ENCODE peak calls at places on chromosomes 16 and 17, in four cellular contexts. G is neuronal stem cell, I is neural progenitor cell, T is H1. B is an unnamed sample.

GRCh38 chr17:35809855-35810461 is 674 bp downstream of the TAF15 start:
- DNase-seq in I (no peak), G (no peak), T (no peak), B (no peak)

GRCh38 chr17:82332669-82333278 is 792 bp downstream of the SECTM1 start:
- DNase-seq in T (no peak), G (no peak), I (no peak), B (peak; percentile 35)

GRCh38 chr16:24534634-24535033 is 4.7 kb upstream of the RBBP6 start:
- DNase-seq in G (no peak), I (no peak), T (no peak), B (no peak)

GRCh38 chr17:31394544-31394943 is 3.1 kb downstream of the RAB11FIP4 start:
- DNase-seq in T (peak; percentile 88), I (peak; percentile 90), G (peak; percentile 72), B (no peak)

GRCh38 chr17:44327715-44328449 is 3.3 kb upstream of the SLC25A39 start:
- DNase-seq in T (no peak), I (no peak), G (no peak), B (no peak)

GRCh38 chr17:82267575-82268379 is 5.7 kb downstream of the CSNK1D start:
- DNase-seq in I (no peak), T (no peak), G (no peak), B (no peak)

GRCh38 chr17:56943505-56944125 is 17.2 kb downstream of the COIL start:
- DNase-seq in I (no peak), G (no peak), T (no peak), B (no peak)

GRCh38 chr16:7914738-7915137 is 582.1 kb downstream of the RBFOX1 start:
- DNase-seq in T (no peak), G (no peak), I (no peak), B (no peak)

GRCh38 chr17:31568140-31568938 is 176.9 kb downstream of the RAB11FIP4 start:
- DNase-seq in T (no peak), I (no peak), G (no peak), B (no peak)

DNA sequence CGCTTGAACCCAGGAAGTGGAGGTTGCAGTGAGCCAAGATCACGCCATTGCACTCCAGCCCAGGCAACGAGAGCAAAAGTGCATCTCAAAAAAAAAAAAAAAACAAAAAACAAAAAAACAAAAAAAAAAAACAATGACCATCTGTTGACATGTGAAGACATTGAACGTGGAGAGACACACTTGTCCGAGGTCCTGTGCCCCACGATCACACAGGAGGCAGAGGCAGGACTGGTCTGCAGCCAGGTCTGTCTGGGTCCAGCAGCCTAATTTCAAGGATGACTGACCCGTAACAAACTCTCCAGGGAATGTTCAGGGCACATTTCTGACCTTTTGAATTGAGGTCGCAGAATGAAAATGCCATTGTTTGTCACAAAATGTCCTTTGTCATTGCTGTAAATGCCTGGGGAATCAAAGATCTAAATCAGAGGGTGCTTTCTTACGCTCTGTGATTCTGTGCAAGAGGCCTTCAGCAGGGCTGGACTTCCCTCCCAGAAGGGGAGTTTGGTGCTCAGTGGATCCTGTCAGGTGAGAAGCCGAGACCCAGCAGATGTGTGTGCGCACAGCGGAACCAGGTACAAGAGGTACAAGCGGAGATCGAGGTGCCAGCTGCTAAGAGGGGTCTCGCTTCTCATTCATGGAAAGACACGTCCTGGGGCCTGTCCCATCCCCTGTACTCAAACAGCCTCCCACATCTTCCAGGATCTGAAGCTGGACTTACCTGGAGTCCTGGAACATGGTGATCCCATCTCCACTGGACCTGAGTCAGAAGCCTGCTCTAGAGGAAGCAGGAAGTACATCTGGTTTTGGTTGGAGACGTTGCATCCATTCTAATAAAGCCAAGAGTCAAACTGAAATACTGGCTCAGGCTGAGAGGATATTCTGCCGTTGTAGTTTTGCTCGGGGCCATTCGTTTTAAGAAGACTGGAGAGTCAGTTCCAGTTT is 95.8 kb downstream of the IRF8 start:
- DNase-seq in I (peak; percentile 27), G (no peak), T (no peak), B (no peak)
- H3K4me1 ChIP-seq in I (peaks cover 21% of the 10 kb centered on the region), G (peaks cover 4% of the 10 kb centered on the region), T (no peaks in the 10 kb centered on the region), B (no peaks in the 10 kb centered on the region)

GRCh38 chr17:58747674-58748073 is 8.0 kb upstream of the PPM1E start:
- DNase-seq in G (no peak), I (no peak), T (no peak), B (no peak)
- H3K4me2 ChIP-seq in G (no peak overlapping the region), I (no peak overlapping the region), T (no peak overlapping the region), B (no peak overlapping the region)

GRCh38 chr16:50291719-50292565 is 25.6 kb downstream of the ADCY7 start:
- DNase-seq in I (no peak), G (no peak), T (no peak), B (no peak)
- H3K9ac ChIP-seq in I (no peak overlapping the region), G (peak overlapping the region; percentile 63), T (no peak overlapping the region), B (no peak overlapping the region)

DNA sequence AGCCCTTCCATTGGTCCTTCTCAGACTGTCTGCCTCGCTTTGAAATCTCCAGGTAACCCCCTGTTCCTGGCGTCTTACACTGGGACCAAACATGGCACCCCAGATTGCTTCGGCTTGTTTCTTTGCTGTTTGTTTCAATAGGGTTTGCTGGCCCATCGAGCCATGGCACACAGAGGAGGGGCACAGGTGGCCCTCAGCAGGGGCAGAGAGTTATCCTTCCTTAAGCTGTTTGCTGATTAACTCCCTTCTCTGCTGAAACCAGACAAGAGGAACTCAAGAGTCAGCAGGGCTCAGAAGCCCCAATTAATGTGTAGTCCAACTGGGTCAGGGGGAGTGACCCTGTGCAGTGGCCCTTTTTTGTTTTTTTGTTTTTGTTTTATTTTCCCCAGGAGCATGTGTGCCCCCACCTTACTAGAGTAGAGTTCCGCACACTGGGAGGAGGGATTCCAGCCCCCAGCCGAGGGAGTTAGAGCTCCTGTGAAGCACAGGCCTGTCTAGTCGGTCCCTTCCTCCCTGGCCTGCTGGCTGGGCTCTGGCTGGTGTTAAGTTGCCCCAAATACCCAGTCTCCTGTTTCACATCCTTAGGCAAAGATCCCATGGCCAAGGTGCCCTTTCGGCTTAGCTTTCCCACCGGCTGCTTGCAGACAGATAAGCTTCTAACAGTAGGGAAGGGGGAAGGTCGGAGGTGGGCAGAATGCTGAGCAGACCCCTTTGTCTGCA is 39.3 kb downstream of the YPEL2 start:
- DNase-seq in I (peak; percentile 75), T (no peak), G (peak; percentile 53), B (no peak)
- H3K4me1 ChIP-seq in I (peaks cover 77% of the 10 kb centered on the region), T (peaks cover 16% of the 10 kb centered on the region), G (peaks cover 47% of the 10 kb centered on the region), B (no peaks in the 10 kb centered on the region)

GRCh38 chr17:17609121-17609520 is 17.6 kb upstream of the PEMT start:
- DNase-seq in I (no peak), T (no peak), G (no peak), B (no peak)

GRCh38 chr17:17612085-17613022 is 20.8 kb upstream of the PEMT start:
- DNase-seq in T (no peak), G (no peak), I (no peak), B (no peak)

GRCh38 chr17:17613708-17614114 is 22.2 kb upstream of the PEMT start:
- DNase-seq in I (peak; percentile 76), G (peak; percentile 27), T (peak; percentile 78), B (no peak)
- H3K4me2 ChIP-seq in I (no peak overlapping the region), G (no peak overlapping the region), T (no peak overlapping the region), B (no peak overlapping the region)

GRCh38 chr16:46883690-46884512 is at the start of gene GPT2:
- DNase-seq in I (peak; percentile 99), T (peak; percentile 97), G (peak; percentile 93), B (peak; percentile 55)

GRCh38 chr16:46887524-46887854 is 3.3 kb downstream of the GPT2 start:
- DNase-seq in G (no peak), I (no peak), T (no peak), B (no peak)

GRCh38 chr16:46886764-46887523 is 2.8 kb downstream of the GPT2 start:
- DNase-seq in I (no peak), G (no peak), T (no peak), B (no peak)

GRCh38 chr16:46884513-46885293 is 541 bp downstream of the GPT2 start:
- DNase-seq in I (peak; percentile 59), G (peak; percentile 37), T (no peak), B (no peak)

DNA sequence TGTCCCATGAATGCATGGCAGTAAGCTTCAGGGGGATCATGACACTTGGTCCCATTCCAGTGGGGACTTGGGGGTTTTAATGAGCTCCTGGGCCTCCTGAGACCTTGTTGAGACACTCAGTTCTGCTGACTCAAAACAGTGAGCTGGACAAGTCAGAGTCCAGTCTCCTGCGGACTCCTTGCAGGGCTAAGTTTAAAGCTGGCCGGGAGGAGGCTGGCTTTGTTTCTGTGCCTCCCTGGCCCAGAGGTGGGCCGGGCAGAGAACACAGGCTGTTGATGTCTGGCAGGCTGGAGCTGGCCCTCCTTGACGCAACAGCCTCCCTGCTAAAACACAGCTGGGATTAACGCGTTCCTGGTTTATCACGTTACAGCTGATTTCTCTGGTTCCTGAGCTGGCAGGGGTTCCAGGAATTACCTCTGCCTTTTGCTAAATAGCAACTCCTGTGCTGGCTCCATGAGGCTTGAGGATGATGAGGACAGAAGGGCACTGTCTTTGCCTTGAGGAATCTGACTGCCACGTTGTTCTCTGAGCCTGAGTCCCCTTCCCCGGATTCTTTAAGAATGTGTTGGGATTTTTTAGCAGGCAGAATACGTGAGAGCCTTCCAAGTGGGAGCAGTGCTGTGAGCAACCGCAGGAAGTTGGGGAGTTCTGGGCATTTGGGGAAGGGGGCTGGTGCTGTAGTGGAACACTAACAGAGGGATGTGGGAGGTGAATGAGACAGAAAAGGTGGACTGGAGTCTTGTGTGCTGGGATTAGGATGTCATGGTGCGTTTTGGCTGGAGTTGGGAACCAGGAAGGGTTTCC is 2.0 kb downstream of the GPT2 start:
- DNase-seq in G (peak; percentile 29), I (peak; percentile 71), T (no peak), B (no peak)
- H3K9ac ChIP-seq in G (peak overlapping the region; percentile 56), I (no peak overlapping the region), T (no peak overlapping the region), B (peak overlapping the region; percentile 76)

GRCh38 chr17:47651704-47652103 is 2.0 kb downstream of the KPNB1 start:
- DNase-seq in T (no peak), I (no peak), G (no peak), B (no peak)
- H3K4me1 ChIP-seq in T (peaks cover 6% of the 10 kb centered on the region), I (peaks cover 19% of the 10 kb centered on the region), G (no peaks in the 10 kb centered on the region), B (peaks cover 27% of the 10 kb centered on the region)

GRCh38 chr17:75142236-75142971 is 10.9 kb upstream of the NT5C start:
- DNase-seq in G (no peak), T (no peak), I (no peak), B (no peak)

GRCh38 chr17:75147878-75148546 is 6.3 kb downstream of the JPT1 start:
- DNase-seq in G (no peak), I (no peak), T (no peak), B (no peak)

GRCh38 chr17:75146597-75146996 is 7.7 kb downstream of the JPT1 start:
- DNase-seq in T (no peak), I (no peak), G (no peak), B (no peak)

GRCh38 chr17:75144816-75145511 is 9.3 kb downstream of the JPT1 start:
- DNase-seq in I (no peak), T (no peak), G (no peak), B (no peak)
- H3K4me2 ChIP-seq in I (no peak overlapping the region), T (no peak overlapping the region), G (no peak overlapping the region), B (no peak overlapping the region)

B was measured in keratinocyte.